ENCODE peak calls at places on chromosome 5, in ten cellular contexts. One of them, this sample, is unnamed.

GRCh38 chr5:95446560-95447221 is 55.5 kb downstream of the FAM81B start:
- DNase-seq in cardiac muscle cell: no peak
- DNase-seq in thyroid gland: peak; percentile 4
- DNase-seq in activated CD8-positive, alpha-beta T cell treated with anti-CD3 and anti-CD28 coated beads for 36 hours: no peak
- DNase-seq in kidney epithelial cell: peak; percentile 90
- DNase-seq in astrocyte of the spinal cord: peak; percentile 50
- DNase-seq in Caco-2: no peak
- DNase-seq in Calu3: no peak
- DNase-seq in BJ: no peak
- DNase-seq in GM12865: no peak
- DNase-seq in this sample: peak; percentile 49

GRCh38 chr5:120684749-120685415 is 220.8 kb downstream of the PRR16 start:
- DNase-seq in cardiac muscle cell: peak; percentile 8
- DNase-seq in thyroid gland: no peak
- DNase-seq in activated CD8-positive, alpha-beta T cell treated with anti-CD3 and anti-CD28 coated beads for 36 hours: no peak
- DNase-seq in kidney epithelial cell: no peak
- DNase-seq in astrocyte of the spinal cord: peak; percentile 17
- DNase-seq in Caco-2: no peak
- DNase-seq in Calu3: peak; percentile 24
- DNase-seq in BJ: no peak
- DNase-seq in GM12865: peak; percentile 1
- DNase-seq in this sample: no peak

GRCh38 chr5:154274828-154275185 is 84.3 kb downstream of the GALNT10 start:
- DNase-seq in cardiac muscle cell: no peak
- DNase-seq in thyroid gland: no peak
- DNase-seq in activated CD8-positive, alpha-beta T cell treated with anti-CD3 and anti-CD28 coated beads for 36 hours: no peak
- DNase-seq in kidney epithelial cell: no peak
- DNase-seq in astrocyte of the spinal cord: no peak
- DNase-seq in Caco-2: no peak
- DNase-seq in Calu3: no peak
- DNase-seq in BJ: no peak
- DNase-seq in GM12865: no peak
- DNase-seq in this sample: no peak

GRCh38 chr5:14213813-14214585 is 70.9 kb downstream of the TRIO start:
- DNase-seq in cardiac muscle cell: no peak
- DNase-seq in thyroid gland: no peak
- DNase-seq in activated CD8-positive, alpha-beta T cell treated with anti-CD3 and anti-CD28 coated beads for 36 hours: no peak
- DNase-seq in kidney epithelial cell: no peak
- DNase-seq in astrocyte of the spinal cord: no peak
- DNase-seq in Caco-2: no peak
- DNase-seq in Calu3: no peak
- DNase-seq in BJ: no peak
- DNase-seq in GM12865: peak; percentile 74
- DNase-seq in this sample: no peak

GRCh38 chr5:57447656-57448055 is 35.0 kb downstream of the ACTBL2 start:
- DNase-seq in cardiac muscle cell: no peak
- DNase-seq in thyroid gland: no peak
- DNase-seq in activated CD8-positive, alpha-beta T cell treated with anti-CD3 and anti-CD28 coated beads for 36 hours: no peak
- DNase-seq in kidney epithelial cell: no peak
- DNase-seq in astrocyte of the spinal cord: peak; percentile 80
- DNase-seq in Caco-2: no peak
- DNase-seq in Calu3: no peak
- DNase-seq in BJ: peak; percentile 16
- DNase-seq in GM12865: no peak
- DNase-seq in this sample: no peak

GRCh38 chr5:108193021-108193795 is 188.7 kb downstream of the FBXL17 start:
- DNase-seq in cardiac muscle cell: no peak
- DNase-seq in thyroid gland: no peak
- DNase-seq in activated CD8-positive, alpha-beta T cell treated with anti-CD3 and anti-CD28 coated beads for 36 hours: no peak
- DNase-seq in kidney epithelial cell: peak; percentile 10
- DNase-seq in astrocyte of the spinal cord: peak; percentile 82
- DNase-seq in Caco-2: no peak
- DNase-seq in Calu3: no peak
- DNase-seq in BJ: peak; percentile 82
- DNase-seq in GM12865: no peak
- DNase-seq in this sample: peak; percentile 6

GRCh38 chr5:94705427-94705826 is 87.0 kb downstream of the SLF1 start:
- DNase-seq in cardiac muscle cell: no peak
- DNase-seq in thyroid gland: no peak
- DNase-seq in activated CD8-positive, alpha-beta T cell treated with anti-CD3 and anti-CD28 coated beads for 36 hours: no peak
- DNase-seq in kidney epithelial cell: no peak
- DNase-seq in astrocyte of the spinal cord: peak; percentile 36
- DNase-seq in Caco-2: no peak
- DNase-seq in Calu3: no peak
- DNase-seq in BJ: no peak
- DNase-seq in GM12865: no peak
- DNase-seq in this sample: no peak

GRCh38 chr5:177374211-177374610 is 10.0 kb upstream of the SLC34A1 start:
- DNase-seq in cardiac muscle cell: no peak
- DNase-seq in thyroid gland: no peak
- DNase-seq in activated CD8-positive, alpha-beta T cell treated with anti-CD3 and anti-CD28 coated beads for 36 hours: no peak
- DNase-seq in kidney epithelial cell: no peak
- DNase-seq in astrocyte of the spinal cord: no peak
- DNase-seq in Caco-2: no peak
- DNase-seq in Calu3: no peak
- DNase-seq in BJ: no peak
- DNase-seq in GM12865: no peak
- DNase-seq in this sample: no peak

GRCh38 chr5:180389252-180390101 is 36.3 kb upstream of the GFPT2 start:
- DNase-seq in cardiac muscle cell: no peak
- DNase-seq in thyroid gland: no peak
- DNase-seq in activated CD8-positive, alpha-beta T cell treated with anti-CD3 and anti-CD28 coated beads for 36 hours: no peak
- DNase-seq in kidney epithelial cell: no peak
- DNase-seq in astrocyte of the spinal cord: no peak
- DNase-seq in Caco-2: no peak
- DNase-seq in Calu3: no peak
- DNase-seq in BJ: no peak
- DNase-seq in GM12865: no peak
- DNase-seq in this sample: no peak

GRCh38 chr5:40033411-40033810 is 608.6 kb upstream of the DAB2 start:
- DNase-seq in cardiac muscle cell: no peak
- DNase-seq in thyroid gland: no peak
- DNase-seq in activated CD8-positive, alpha-beta T cell treated with anti-CD3 and anti-CD28 coated beads for 36 hours: peak; percentile 5
- DNase-seq in kidney epithelial cell: no peak
- DNase-seq in astrocyte of the spinal cord: no peak
- DNase-seq in Caco-2: no peak
- DNase-seq in Calu3: no peak
- DNase-seq in BJ: no peak
- DNase-seq in GM12865: peak; percentile 29
- DNase-seq in this sample: peak; percentile 18

GRCh38 chr5:23996525-23996924 is 489.1 kb downstream of the PRDM9 start:
- DNase-seq in cardiac muscle cell: no peak
- DNase-seq in thyroid gland: no peak
- DNase-seq in activated CD8-positive, alpha-beta T cell treated with anti-CD3 and anti-CD28 coated beads for 36 hours: no peak
- DNase-seq in kidney epithelial cell: no peak
- DNase-seq in astrocyte of the spinal cord: no peak
- DNase-seq in Caco-2: no peak
- DNase-seq in Calu3: no peak
- DNase-seq in BJ: no peak
- DNase-seq in GM12865: no peak
- DNase-seq in this sample: no peak

GRCh38 chr5:128093368-128093767 is 9.8 kb downstream of the SLC12A2 start:
- DNase-seq in cardiac muscle cell: no peak
- DNase-seq in thyroid gland: no peak
- DNase-seq in activated CD8-positive, alpha-beta T cell treated with anti-CD3 and anti-CD28 coated beads for 36 hours: no peak
- DNase-seq in kidney epithelial cell: no peak
- DNase-seq in astrocyte of the spinal cord: no peak
- DNase-seq in Caco-2: no peak
- DNase-seq in Calu3: no peak
- DNase-seq in BJ: no peak
- DNase-seq in GM12865: no peak
- DNase-seq in this sample: no peak

GRCh38 chr5:25458628-25459027 is 813.9 kb upstream of the CDH10 start:
- DNase-seq in cardiac muscle cell: no peak
- DNase-seq in thyroid gland: no peak
- DNase-seq in activated CD8-positive, alpha-beta T cell treated with anti-CD3 and anti-CD28 coated beads for 36 hours: no peak
- DNase-seq in kidney epithelial cell: peak; percentile 4
- DNase-seq in astrocyte of the spinal cord: no peak
- DNase-seq in Caco-2: no peak
- DNase-seq in Calu3: no peak
- DNase-seq in BJ: no peak
- DNase-seq in GM12865: no peak
- DNase-seq in this sample: no peak

GRCh38 chr5:157328277-157328912 is 62.5 kb downstream of the CYFIP2 start:
- DNase-seq in cardiac muscle cell: peak; percentile 86
- DNase-seq in thyroid gland: peak; percentile 66
- DNase-seq in activated CD8-positive, alpha-beta T cell treated with anti-CD3 and anti-CD28 coated beads for 36 hours: peak; percentile 69
- DNase-seq in kidney epithelial cell: no peak
- DNase-seq in astrocyte of the spinal cord: peak; percentile 81
- DNase-seq in Caco-2: peak; percentile 68
- DNase-seq in Calu3: peak; percentile 72
- DNase-seq in BJ: peak; percentile 12
- DNase-seq in GM12865: peak; percentile 66
- DNase-seq in this sample: peak; percentile 36

GRCh38 chr5:139911425-139912120 is 116.0 kb downstream of the PSD2 start:
- DNase-seq in cardiac muscle cell: no peak
- DNase-seq in thyroid gland: no peak
- DNase-seq in activated CD8-positive, alpha-beta T cell treated with anti-CD3 and anti-CD28 coated beads for 36 hours: no peak
- DNase-seq in kidney epithelial cell: no peak
- DNase-seq in astrocyte of the spinal cord: no peak
- DNase-seq in Caco-2: no peak
- DNase-seq in Calu3: no peak
- DNase-seq in BJ: no peak
- DNase-seq in GM12865: no peak
- DNase-seq in this sample: no peak

GRCh38 chr5:139734517-139734916 is 61.1 kb upstream of the PSD2 start:
- DNase-seq in cardiac muscle cell: no peak
- DNase-seq in thyroid gland: no peak
- DNase-seq in activated CD8-positive, alpha-beta T cell treated with anti-CD3 and anti-CD28 coated beads for 36 hours: no peak
- DNase-seq in kidney epithelial cell: no peak
- DNase-seq in astrocyte of the spinal cord: no peak
- DNase-seq in Caco-2: no peak
- DNase-seq in Calu3: no peak
- DNase-seq in BJ: no peak
- DNase-seq in GM12865: no peak
- DNase-seq in this sample: no peak

DNA sequence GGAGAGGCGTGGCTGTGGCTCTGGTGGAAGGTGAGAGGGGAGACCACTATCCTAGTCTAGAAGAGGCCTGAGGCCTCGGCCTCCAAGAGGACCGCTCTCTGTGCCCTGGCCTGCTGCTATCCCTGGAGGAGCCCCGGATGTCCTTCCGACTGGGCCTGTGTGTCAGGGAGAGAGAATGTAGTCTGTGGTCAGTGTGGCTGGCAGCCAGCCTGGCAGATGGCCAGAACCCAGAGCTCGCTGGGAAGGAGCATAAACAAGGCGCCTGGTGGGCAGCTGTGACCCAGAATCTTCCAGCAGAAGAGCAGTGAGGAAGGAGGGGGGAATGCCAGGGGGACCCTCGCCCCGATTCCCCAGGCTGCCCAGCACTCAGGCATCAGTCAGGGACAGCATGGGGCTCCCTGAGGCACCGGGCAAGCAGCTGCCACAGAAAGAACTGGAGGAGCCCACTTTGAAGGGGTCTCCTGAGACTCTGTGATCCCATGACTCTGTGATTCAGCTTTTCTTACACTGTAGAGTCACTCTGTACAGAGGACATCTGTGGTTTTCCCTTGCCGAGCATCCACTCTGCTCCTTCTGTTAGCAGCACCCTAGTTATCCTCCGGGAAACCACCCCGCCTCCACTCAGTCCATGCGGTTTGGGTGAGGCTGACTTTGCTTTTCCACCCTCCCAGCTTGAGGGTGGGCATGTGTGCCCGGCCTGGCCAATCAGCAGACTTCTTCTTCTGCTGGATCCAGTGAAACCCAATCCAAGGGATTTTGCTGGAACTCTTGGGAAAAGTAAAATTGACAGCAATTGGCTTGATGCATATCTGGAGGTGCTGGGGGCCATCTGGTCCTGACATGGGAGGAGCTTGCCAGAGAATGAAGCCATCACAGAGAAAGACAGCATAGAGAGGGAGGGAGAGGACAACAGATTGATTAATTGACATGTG is 46.2 kb upstream of the PWWP2A start:
- DNase-seq in cardiac muscle cell: peak; percentile 38
- DNase-seq in thyroid gland: peak; percentile 83
- DNase-seq in activated CD8-positive, alpha-beta T cell treated with anti-CD3 and anti-CD28 coated beads for 36 hours: peak; percentile 32
- DNase-seq in kidney epithelial cell: peak; percentile 97
- DNase-seq in astrocyte of the spinal cord: peak; percentile 99
- DNase-seq in Caco-2: no peak
- DNase-seq in Calu3: peak; percentile 96
- DNase-seq in BJ: peak; percentile 94
- DNase-seq in GM12865: no peak
- DNase-seq in this sample: peak; percentile 89
- TF ChIP-seq CTCF in cardiac muscle cell: no peak
- TF ChIP-seq CTCF in thyroid gland: no peak
- TF ChIP-seq CTCF in activated CD8-positive, alpha-beta T cell treated with anti-CD3 and anti-CD28 coated beads for 36 hours: no peak
- TF ChIP-seq CTCF in kidney epithelial cell: no peak
- TF ChIP-seq CTCF in astrocyte of the spinal cord: no peak
- TF ChIP-seq CTCF in Caco-2: no peak
- TF ChIP-seq CTCF in Calu3: no peak
- TF ChIP-seq CTCF in BJ: no peak
- TF ChIP-seq CTCF in GM12865: no peak
- TF ChIP-seq CTCF in this sample: no peak

DNA sequence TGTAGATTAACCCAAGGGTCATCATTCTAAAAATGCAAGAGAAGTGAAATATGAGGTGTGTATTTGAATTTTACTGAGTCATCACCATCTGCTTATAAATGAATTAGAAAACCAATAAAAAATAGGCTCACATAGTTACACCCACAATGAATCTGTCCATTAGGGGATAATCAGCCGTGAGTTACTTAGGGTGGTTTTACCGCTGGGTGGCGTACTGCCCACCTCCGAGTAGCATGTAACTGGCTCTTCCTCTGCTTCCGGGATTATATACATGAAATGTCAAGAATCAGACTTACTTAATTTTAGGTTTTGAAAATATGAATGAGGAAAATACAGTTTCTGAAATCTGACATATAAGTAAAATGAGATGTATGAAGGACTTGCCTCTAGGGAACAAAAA is 332.9 kb upstream of the CCNG1 start:
- DNase-seq in cardiac muscle cell: no peak
- DNase-seq in thyroid gland: no peak
- DNase-seq in activated CD8-positive, alpha-beta T cell treated with anti-CD3 and anti-CD28 coated beads for 36 hours: peak; percentile 7
- DNase-seq in kidney epithelial cell: no peak
- DNase-seq in astrocyte of the spinal cord: no peak
- DNase-seq in Caco-2: no peak
- DNase-seq in Calu3: no peak
- DNase-seq in BJ: no peak
- DNase-seq in GM12865: peak; percentile 28
- DNase-seq in this sample: no peak
- TF ChIP-seq CTCF in cardiac muscle cell: no peak
- TF ChIP-seq CTCF in thyroid gland: no peak
- TF ChIP-seq CTCF in activated CD8-positive, alpha-beta T cell treated with anti-CD3 and anti-CD28 coated beads for 36 hours: no peak
- TF ChIP-seq CTCF in kidney epithelial cell: no peak
- TF ChIP-seq CTCF in astrocyte of the spinal cord: no peak
- TF ChIP-seq CTCF in Caco-2: peak; percentile 18
- TF ChIP-seq CTCF in Calu3: no peak
- TF ChIP-seq CTCF in BJ: no peak
- TF ChIP-seq CTCF in GM12865: peak; percentile 31
- TF ChIP-seq CTCF in this sample: peak; percentile 16

GRCh38 chr5:101045689-101046088 is 142.6 kb upstream of the ST8SIA4 start:
- DNase-seq in cardiac muscle cell: no peak
- DNase-seq in thyroid gland: no peak
- DNase-seq in activated CD8-positive, alpha-beta T cell treated with anti-CD3 and anti-CD28 coated beads for 36 hours: no peak
- DNase-seq in kidney epithelial cell: no peak
- DNase-seq in astrocyte of the spinal cord: peak; percentile 13
- DNase-seq in Caco-2: no peak
- DNase-seq in Calu3: no peak
- DNase-seq in BJ: no peak
- DNase-seq in GM12865: peak; percentile 15
- DNase-seq in this sample: no peak
- TF ChIP-seq CTCF in cardiac muscle cell: no peak
- TF ChIP-seq CTCF in thyroid gland: no peak
- TF ChIP-seq CTCF in activated CD8-positive, alpha-beta T cell treated with anti-CD3 and anti-CD28 coated beads for 36 hours: peak; percentile 39
- TF ChIP-seq CTCF in kidney epithelial cell: no peak
- TF ChIP-seq CTCF in astrocyte of the spinal cord: peak; percentile 7
- TF ChIP-seq CTCF in Caco-2: no peak
- TF ChIP-seq CTCF in Calu3: peak; percentile 14
- TF ChIP-seq CTCF in BJ: no peak
- TF ChIP-seq CTCF in GM12865: no peak
- TF ChIP-seq CTCF in this sample: no peak

GRCh38 chr5:173187054-173187743 is 42.9 kb downstream of the BNIP1 start:
- DNase-seq in cardiac muscle cell: no peak
- DNase-seq in thyroid gland: no peak
- DNase-seq in activated CD8-positive, alpha-beta T cell treated with anti-CD3 and anti-CD28 coated beads for 36 hours: peak; percentile 37
- DNase-seq in kidney epithelial cell: no peak
- DNase-seq in astrocyte of the spinal cord: no peak
- DNase-seq in Caco-2: no peak
- DNase-seq in Calu3: peak; percentile 55
- DNase-seq in BJ: no peak
- DNase-seq in GM12865: peak; percentile 52
- DNase-seq in this sample: no peak
- TF ChIP-seq CTCF in cardiac muscle cell: no peak
- TF ChIP-seq CTCF in thyroid gland: no peak
- TF ChIP-seq CTCF in activated CD8-positive, alpha-beta T cell treated with anti-CD3 and anti-CD28 coated beads for 36 hours: no peak
- TF ChIP-seq CTCF in kidney epithelial cell: peak; percentile 6
- TF ChIP-seq CTCF in astrocyte of the spinal cord: no peak
- TF ChIP-seq CTCF in Caco-2: no peak
- TF ChIP-seq CTCF in Calu3: peak; percentile 47
- TF ChIP-seq CTCF in BJ: no peak
- TF ChIP-seq CTCF in GM12865: peak; percentile 26
- TF ChIP-seq CTCF in this sample: no peak

This sample was measured in epithelial cell of proximal tubule.